ENCODE peak calls at places on chromosomes 2 and 18, in four cellular contexts. M, U, T and L are unnamed samples. For H3K27me3 and H3K4me1, the result is how much of the 10 kb centered on the place peaks cover.

GRCh38 chr18:9447334-9447733 is 28.0 kb upstream of the RALBP1 start:
- DNase-seq in M (no peak), U (no peak), T (no peak), L (no peak)

GRCh38 chr2:112807233-112807807 is 23.0 kb upstream of the IL1A start:
- DNase-seq in M (no peak), U (no peak), T (no peak), L (no peak)

GRCh38 chr2:132719480-132719879 is 49.5 kb upstream of the LYPD1 start:
- DNase-seq in T (no peak), U (no peak), M (no peak), L (no peak)

GRCh38 chr2:236162031-236162803 is 6.0 kb downstream of the GBX2 start:
- DNase-seq in M (no peak), U (no peak), T (no peak), L (no peak)

GRCh38 chr2:102074167-102074778 is 68.3 kb upstream of the IL1R1 start:
- DNase-seq in M (no peak), T (no peak), U (no peak), L (no peak)

GRCh38 chr2:222733846-222734689 is 62.6 kb downstream of the MOGAT1 start:
- DNase-seq in M (no peak), T (no peak), U (no peak), L (peak)

GRCh38 chr2:120861191-120861575 is 125.5 kb downstream of the GLI2 start:
- DNase-seq in T (no peak), M (no peak), U (no peak), L (no peak)

GRCh38 chr2:96580771-96581170 is 44.2 kb downstream of the ARID5A start:
- DNase-seq in M (peak), T (peak), U (no peak), L (no peak)

GRCh38 chr2:202122975-202123765 is 50.1 kb downstream of the KIAA2012 start:
- DNase-seq in U (no peak), T (no peak), M (no peak), L (no peak)

GRCh38 chr2:144333144-144333555 is 186.8 kb downstream of the ZEB2 start:
- DNase-seq in U (no peak), M (no peak), T (no peak), L (no peak)

GRCh38 chr2:171652411-171652775 is 34.9 kb upstream of the DYNC1I2 start:
- DNase-seq in M (no peak), T (peak), U (no peak), L (no peak)

GRCh38 chr2:199602271-199602895 is 144.6 kb upstream of the SATB2 start:
- DNase-seq in T (peak), M (peak), U (no peak), L (no peak)

GRCh38 chr2:68861330-68861729 is 9.9 kb downstream of the BMP10 start:
- DNase-seq in U (no peak), T (no peak), M (no peak), L (no peak)

GRCh38 chr2:144504191-144504590 is 15.7 kb downstream of the ZEB2 start:
- DNase-seq in M (no peak), T (no peak), U (no peak), L (no peak)

GRCh38 chr18:75492897-75493296 is 65.4 kb upstream of the SMIM21 start:
- DNase-seq in T (no peak), U (no peak), M (no peak), L (no peak)

GRCh38 chr2:191051825-191052778 is 38.1 kb upstream of the STAT1 start:
- DNase-seq in U (no peak), M (peak), T (peak), L (no peak)

GRCh38 chr2:180910831-180911665 is 69.4 kb upstream of the UBE2E3 start:
- DNase-seq in T (no peak), M (no peak), U (no peak), L (no peak)

GRCh38 chr2:104702026-104702425 is 151.9 kb upstream of the POU3F3 start:
- DNase-seq in M (no peak), T (no peak), U (no peak), L (no peak)

GRCh38 chr2:26477126-26477910 is 606 bp downstream of the OTOF start:
- DNase-seq in T (no peak), M (no peak), U (no peak), L (no peak)

GRCh38 chr2:156083707-156084494 is 248.6 kb downstream of the NR4A2 start:
- DNase-seq in U (no peak), M (peak), T (peak), L (no peak)

GRCh38 chr2:59297829-59298228 is 1056.7 kb upstream of the FANCL start:
- DNase-seq in U (no peak), M (no peak), T (no peak), L (no peak)

GRCh38 chr2:132757676-132758075 is 87.7 kb upstream of the LYPD1 start:
- DNase-seq in M (no peak), U (no peak), T (no peak), L (no peak)

GRCh38 chr2:102619414-102620319 is at the start of gene SLC9A2:
- DNase-seq in M (no peak), T (peak), U (peak), L (no peak)

GRCh38 chr2:75627902-75628504 is 18.6 kb upstream of the MRPL19 start:
- DNase-seq in M (peak), U (peak), T (peak), L (peak)

GRCh38 chr18:57728941-57729511 is 74.1 kb downstream of the ATP8B1 start:
- DNase-seq in U (no peak), T (peak), M (no peak), L (no peak)

GRCh38 chr2:25960920-25961319 is 21.4 kb downstream of the KIF3C start:
- DNase-seq in M (no peak), T (peak), U (no peak), L (no peak)

GRCh38 chr2:130355578-130356431 is at the start of gene PTPN18:
- DNase-seq in M (peak), U (peak), T (peak), L (peak)

GRCh38 chr2:209495855-209496585 is 72.2 kb downstream of the MAP2 start:
- DNase-seq in U (peak), T (peak), M (peak), L (no peak)

GRCh38 chr2:26718949-26719686 is 26.6 kb downstream of the KCNK3 start:
- DNase-seq in U (no peak), M (no peak), T (no peak), L (no peak)

DNA sequence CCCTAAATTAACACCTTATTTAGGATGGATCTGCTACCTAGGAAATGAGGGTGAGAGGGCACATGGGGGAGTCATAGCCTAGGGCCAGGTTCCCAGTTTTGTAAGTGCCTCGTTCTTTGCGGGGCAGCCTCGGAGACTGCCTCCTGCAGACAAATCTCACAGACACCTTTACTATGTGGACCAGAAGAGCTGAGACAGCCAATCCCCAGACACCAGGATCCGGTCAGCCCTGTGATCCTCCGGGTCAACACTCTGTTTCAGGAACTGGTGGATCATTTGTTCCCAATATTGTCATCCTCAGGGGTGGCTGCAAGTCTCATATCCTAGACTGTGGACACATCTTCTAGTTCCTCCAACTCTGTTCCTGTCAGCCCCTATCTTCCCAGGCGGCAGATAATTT is 6.4 kb upstream of the GDF7 start:
- DNase-seq in U (no peak), T (no peak), M (no peak), L (no peak)
- H3K27me3 ChIP-seq in U (under half), T (under half), M (under half), L (under half)

DNA sequence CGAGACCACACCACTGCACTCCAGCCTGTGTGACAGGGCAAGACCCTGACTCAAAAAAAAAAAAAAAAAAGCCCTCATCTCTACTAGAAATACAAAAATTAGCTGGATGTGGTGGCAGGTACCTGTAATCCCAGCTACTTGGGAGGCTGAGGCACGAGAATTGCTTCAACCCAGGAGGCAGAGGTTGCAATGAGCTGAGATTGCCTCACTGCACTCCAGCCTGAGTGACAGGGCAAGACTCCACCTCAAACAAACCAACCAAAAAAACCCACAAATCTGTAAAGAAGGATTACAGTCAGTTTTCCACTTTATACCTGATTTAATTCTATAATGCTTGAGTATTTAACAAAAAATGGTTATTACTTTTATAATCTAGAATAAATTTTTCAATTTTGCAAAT is 9.7 kb downstream of the DARS1 start:
- DNase-seq in T (no peak), M (no peak), U (no peak), L (no peak)
- H3K4me1 ChIP-seq in T (under half), M (under half), U (under half), L (under half)

GRCh38 chr2:238847432-238847801 is 468 bp upstream of the TWIST2 start:
- DNase-seq in U (no peak), T (no peak), M (no peak), L (no peak)
- H3K27me3 ChIP-seq in U (under half), T (under half), M (under half), L (under half)

GRCh38 chr2:165795011-165795410 is 964 bp upstream of the GALNT3 start:
- DNase-seq in M (no peak), U (no peak), T (peak), L (no peak)

GRCh38 chr2:165793779-165794519 is at the start of gene GALNT3:
- DNase-seq in U (peak), M (peak), T (peak), L (peak)

GRCh38 chr2:165794520-165794882 is 454 bp upstream of the GALNT3 start:
- DNase-seq in U (no peak), T (peak), M (peak), L (peak)

GRCh38 chr2:165791811-165792454 is 2.1 kb downstream of the GALNT3 start:
- DNase-seq in T (peak), U (no peak), M (no peak), L (no peak)

GRCh38 chr2:165793161-165793778 is 777 bp downstream of the GALNT3 start:
- DNase-seq in T (peak), U (peak), M (peak), L (peak)
- H3K4me1 ChIP-seq in T (under half), U (under half), M (under half), L (under half)

GRCh38 chr2:60603533-60604190 is 50.2 kb upstream of the BCL11A start:
- DNase-seq in U (no peak), T (no peak), M (no peak), L (no peak)
- H3K27me3 ChIP-seq in U (under half), T (half or more), M (under half), L (under half)

GRCh38 chr2:240917009-240917683 is 11.0 kb downstream of the CROCC2 start:
- DNase-seq in T (no peak), M (no peak), U (no peak), L (no peak)

GRCh38 chr2:240919161-240919781 is 13.1 kb downstream of the CROCC2 start:
- DNase-seq in U (peak), T (no peak), M (no peak), L (no peak)

GRCh38 chr2:240918258-240919091 is 12.3 kb downstream of the CROCC2 start:
- DNase-seq in U (no peak), T (no peak), M (no peak), L (peak)

GRCh38 chr2:240916571-240917008 is 10.5 kb downstream of the CROCC2 start:
- DNase-seq in T (peak), M (no peak), U (peak), L (no peak)

DNA sequence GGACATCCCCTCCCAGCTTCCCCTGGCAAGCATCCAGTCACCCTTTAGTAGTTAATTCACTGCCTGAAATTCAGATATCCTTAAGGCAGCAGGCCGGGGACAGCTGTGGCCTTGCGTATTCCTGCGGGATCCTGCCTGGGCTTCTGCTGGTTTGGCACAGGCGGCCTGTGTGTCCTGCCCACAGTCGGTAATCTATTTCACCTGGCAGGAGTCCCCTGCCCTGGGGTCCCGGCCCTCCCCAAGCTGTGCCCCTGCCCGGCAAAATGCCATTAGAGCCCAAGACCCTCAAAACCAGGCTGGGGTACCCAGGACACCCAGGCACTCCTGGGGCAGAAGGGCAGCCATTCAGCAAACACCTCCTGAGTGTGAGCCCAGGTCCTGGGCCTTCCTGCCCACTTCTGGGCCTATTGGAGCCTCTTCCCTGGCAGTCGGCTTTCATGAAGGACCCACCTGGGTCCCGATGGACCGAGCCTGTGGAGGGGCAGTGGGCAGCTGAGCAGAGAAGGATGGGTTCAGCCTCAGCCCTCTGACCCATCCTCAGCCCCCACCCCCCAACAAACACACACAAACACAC is 11.6 kb downstream of the CROCC2 start:
- DNase-seq in T (no peak), M (no peak), U (no peak), L (no peak)
- H3K4me1 ChIP-seq in T (under half), M (under half), U (under half), L (under half)

DNA sequence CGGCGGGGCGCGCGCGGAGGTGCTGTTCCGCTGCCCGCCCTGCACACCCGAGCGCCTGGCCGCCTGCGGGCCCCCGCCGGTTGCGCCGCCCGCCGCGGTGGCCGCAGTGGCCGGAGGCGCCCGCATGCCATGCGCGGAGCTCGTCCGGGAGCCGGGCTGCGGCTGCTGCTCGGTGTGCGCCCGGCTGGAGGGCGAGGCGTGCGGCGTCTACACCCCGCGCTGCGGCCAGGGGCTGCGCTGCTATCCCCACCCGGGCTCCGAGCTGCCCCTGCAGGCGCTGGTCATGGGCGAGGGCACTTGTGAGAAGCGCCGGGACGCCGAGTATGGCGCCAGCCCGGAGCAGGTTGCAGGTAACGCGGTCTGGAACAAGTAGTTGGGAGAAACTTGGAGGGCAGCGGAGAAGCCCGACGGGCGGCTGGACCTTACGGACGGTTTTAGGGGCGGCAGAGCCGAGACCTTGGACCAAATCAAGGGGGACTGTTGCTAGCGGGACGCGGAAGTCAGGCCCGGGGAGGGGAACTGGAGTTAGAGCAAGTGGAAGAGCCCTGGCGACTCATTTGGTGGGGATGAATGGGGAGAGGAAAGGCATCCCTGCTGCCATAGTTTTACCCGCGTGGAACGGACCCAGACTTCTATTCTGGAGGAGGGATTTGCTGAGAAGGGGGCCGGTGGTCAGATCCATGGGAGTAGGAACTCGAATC is 546 bp downstream of the IGFBP2 start:
- DNase-seq in U (peak), T (peak), M (no peak), L (no peak)
- H3K27me3 ChIP-seq in U (under half), T (under half), M (under half), L (under half)

GRCh38 chr2:114330594-114330993 is 111.8 kb upstream of the DPP10 start:
- DNase-seq in T (no peak), U (no peak), M (no peak), L (no peak)
- H3K4me1 ChIP-seq in T (under half), U (under half), M (under half), L (under half)

GRCh38 chr2:37005118-37005868 is 39.0 kb upstream of the STRN start:
- DNase-seq in M (no peak), U (no peak), T (peak), L (no peak)
- H3K27me3 ChIP-seq in M (under half), U (under half), T (under half), L (under half)

GRCh38 chr2:234425923-234426603 is 70.8 kb downstream of the ARL4C start:
- DNase-seq in U (no peak), T (peak), M (no peak), L (no peak)

GRCh38 chr2:234423884-234424283 is 73.0 kb downstream of the ARL4C start:
- DNase-seq in T (no peak), M (no peak), U (no peak), L (no peak)

GRCh38 chr2:234422242-234422641 is 74.6 kb downstream of the ARL4C start:
- DNase-seq in U (no peak), M (peak), T (peak), L (no peak)

GRCh38 chr2:234420406-234420805 is 76.5 kb downstream of the ARL4C start:
- DNase-seq in T (no peak), U (no peak), M (no peak), L (no peak)

GRCh38 chr2:234422895-234423505 is 73.9 kb downstream of the ARL4C start:
- DNase-seq in T (no peak), M (no peak), U (no peak), L (no peak)
- H3K4me1 ChIP-seq in T (under half), M (half or more), U (under half), L (under half)